ENCODE peak calls at places on chromosomes 11 and 22, in six cellular contexts. P, Z, Y, H, A and B are unnamed samples.

GRCh38 chr11:68912254-68912653 is 8.6 kb downstream of the IGHMBP2 start:
- DNase-seq in Z (no peak), H (no peak), P (no peak), Y (no peak), A (no peak), B (no peak)

GRCh38 chr11:113773416-113774173 is at the start of gene ZW10:
- DNase-seq in Z (peak), H (peak), A (peak), P (peak), Y (peak), B (peak)

GRCh38 chr11:3132831-3133455 is 32.2 kb downstream of the OSBPL5 start:
- DNase-seq in P (no peak), A (no peak), Y (no peak), H (no peak), Z (no peak), B (no peak)

GRCh38 chr22:41603873-41604332 is 14.3 kb upstream of the PMM1 start:
- DNase-seq in Z (no peak), A (no peak), P (no peak), H (no peak), Y (no peak), B (no peak)

GRCh38 chr22:22181515-22181959 is 63.0 kb upstream of the VPREB1 start:
- DNase-seq in P (no peak), A (no peak), H (no peak), Y (no peak), Z (no peak), B (no peak)

GRCh38 chr11:50298182-50298988 is 265.7 kb downstream of the OR4C45 start:
- DNase-seq in Y (no peak), P (no peak), A (no peak), H (no peak), Z (no peak), B (no peak)

GRCh38 chr11:35418282-35418846 is 994 bp downstream of the SLC1A2 start:
- DNase-seq in P (no peak), A (peak), Y (no peak), Z (no peak), H (no peak), B (no peak)

GRCh38 chr22:31647516-31647915 is 14.5 kb downstream of the PISD start:
- DNase-seq in Y (no peak), H (no peak), P (no peak), Z (no peak), A (no peak), B (no peak)

GRCh38 chr11:91857194-91857593 is 367.4 kb upstream of the FAT3 start:
- DNase-seq in P (no peak), A (no peak), H (no peak), Y (no peak), Z (no peak), B (no peak)

GRCh38 chr11:28146123-28146751 is 38.0 kb downstream of the METTL15 start:
- DNase-seq in A (no peak), H (no peak), Z (no peak), Y (no peak), P (no peak), B (no peak)

GRCh38 chr11:65899356-65900124 is 648 bp downstream of the FOSL1 start:
- DNase-seq in P (peak), H (no peak), Z (no peak), A (peak), Y (no peak), B (peak)

GRCh38 chr11:25838918-25839611 is 492.9 kb upstream of the ANO3 start:
- DNase-seq in H (no peak), Z (no peak), A (peak), P (no peak), Y (no peak), B (no peak)

GRCh38 chr22:30841264-30841663 is 127.3 kb downstream of the MORC2 start:
- DNase-seq in Y (no peak), P (no peak), H (no peak), Z (no peak), A (no peak), B (no peak)

GRCh38 chr11:115605397-115606222 is 101.4 kb upstream of the CADM1 start:
- DNase-seq in P (no peak), A (no peak), Z (no peak), Y (no peak), H (no peak), B (no peak)

GRCh38 chr11:66143264-66143566 is 73.1 kb downstream of the PACS1 start:
- DNase-seq in P (no peak), Z (no peak), H (no peak), Y (no peak), A (no peak), B (no peak)

GRCh38 chr11:120908521-120909181 is 115.3 kb upstream of the TBCEL start:
- DNase-seq in P (no peak), H (no peak), Y (no peak), A (no peak), Z (no peak), B (no peak)

GRCh38 chr11:118659314-118659939 is 20.0 kb downstream of the TREH start:
- DNase-seq in Z (peak), Y (peak), P (peak), H (peak), A (peak), B (peak)

GRCh38 chr11:118657709-118658108 is 21.7 kb downstream of the TREH start:
- DNase-seq in Z (no peak), P (no peak), A (no peak), H (no peak), Y (no peak), B (no peak)

GRCh38 chr11:118659956-118660645 is 19.3 kb downstream of the TREH start:
- DNase-seq in P (no peak), Z (no peak), H (no peak), Y (no peak), A (peak), B (no peak)

GRCh38 chr11:118657238-118657637 is 22.2 kb downstream of the TREH start:
- DNase-seq in P (no peak), Y (no peak), A (peak), Z (no peak), H (no peak), B (no peak)

DNA sequence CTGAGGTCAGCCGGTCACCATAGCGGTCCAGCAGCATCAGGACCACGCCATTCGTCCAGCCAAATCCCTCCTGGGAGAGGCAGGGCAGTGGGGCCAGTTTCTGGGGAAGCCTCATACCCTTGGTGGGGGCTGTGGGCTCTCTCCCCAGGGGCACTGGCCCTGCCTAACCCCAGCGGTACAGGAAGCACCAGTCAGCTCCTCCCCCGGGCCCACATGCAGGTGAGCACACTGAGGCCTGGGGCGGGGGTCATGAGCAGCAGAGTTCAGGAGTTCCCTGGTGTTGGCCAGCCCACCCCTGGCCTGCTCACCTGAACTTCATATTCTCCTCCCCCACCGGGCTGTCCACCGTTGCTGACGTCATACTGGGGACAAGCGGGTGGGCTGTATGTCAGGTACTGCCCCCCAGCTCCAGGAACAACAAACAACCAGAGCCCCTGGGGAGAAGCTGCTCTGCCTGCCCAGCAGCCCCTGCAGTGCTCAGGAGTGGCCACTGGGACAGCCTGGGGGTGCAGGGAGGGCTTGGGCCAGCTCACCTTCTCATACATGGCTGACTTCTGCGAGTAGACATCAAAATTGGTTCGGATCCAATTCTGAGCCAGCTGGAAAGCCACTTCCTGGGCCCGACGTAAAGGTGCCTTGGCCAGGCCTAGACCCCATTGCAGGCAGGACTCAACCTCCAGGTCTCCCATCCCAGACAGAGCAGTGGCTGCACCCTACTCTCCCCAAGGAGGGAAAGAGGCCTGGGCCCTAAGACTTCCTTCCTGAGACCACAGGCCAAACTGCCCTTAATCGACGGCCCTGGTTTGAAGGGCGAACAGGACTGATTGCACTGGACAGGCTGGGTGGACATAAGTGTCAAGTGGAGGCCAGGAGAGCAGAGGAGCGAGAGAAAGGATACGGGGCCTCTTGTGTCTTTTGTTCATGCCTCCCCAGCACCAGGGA is 20.8 kb downstream of the TREH start:
- DNase-seq in Z (no peak), P (peak), H (no peak), Y (no peak), A (peak), B (no peak)
- TF ChIP-seq CTCF in Z (no peak), P (no peak), H (no peak), Y (no peak), A (no peak), B (no peak)

GRCh38 chr11:123653405-123653996 is 923 bp downstream of the SCN3B start:
- DNase-seq in Y (peak), H (no peak), Z (no peak), P (peak), A (no peak), B (no peak)
- TF ChIP-seq CTCF in Y (peak), H (no peak), Z (no peak), P (no peak), A (peak), B (no peak)

GRCh38 chr22:29048822-29049654 is 12.6 kb downstream of the C22orf31 start:
- DNase-seq in H (no peak), Z (no peak), A (no peak), P (no peak), Y (no peak), B (no peak)

GRCh38 chr22:29054251-29054767 is 7.3 kb downstream of the C22orf31 start:
- DNase-seq in H (no peak), A (no peak), Y (no peak), P (no peak), Z (no peak), B (no peak)

GRCh38 chr22:29049655-29050263 is 11.9 kb downstream of the C22orf31 start:
- DNase-seq in H (no peak), Z (no peak), P (no peak), Y (no peak), A (no peak), B (no peak)

GRCh38 chr22:29053048-29053702 is 8.5 kb downstream of the C22orf31 start:
- DNase-seq in Z (no peak), A (no peak), P (no peak), H (no peak), Y (no peak), B (no peak)

DNA sequence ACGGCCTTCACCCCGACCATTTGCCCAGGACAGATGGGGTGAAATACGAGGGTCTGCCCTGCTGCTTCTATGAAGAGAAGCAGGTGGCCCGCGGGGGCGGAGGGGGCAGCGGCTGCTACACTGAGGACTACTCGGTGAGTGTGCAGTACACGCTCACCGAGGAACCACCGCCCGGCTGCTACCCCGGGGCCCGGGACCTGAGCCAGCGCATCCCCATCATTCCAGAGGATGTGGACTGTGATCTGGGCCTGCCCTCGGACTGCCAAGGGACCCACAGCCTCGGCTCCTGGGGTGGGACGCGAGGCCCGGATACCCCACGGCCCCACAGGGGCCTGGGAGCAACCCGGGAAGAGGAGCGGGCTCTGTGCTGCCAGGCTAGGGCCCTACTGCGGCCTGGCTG is 11.2 kb downstream of the C22orf31 start:
- DNase-seq in P (no peak), Z (no peak), Y (no peak), A (no peak), H (no peak), B (no peak)
- TF ChIP-seq CTCF in P (no peak), Z (no peak), Y (no peak), A (no peak), H (no peak), B (no peak)

GRCh38 chr11:105740164-105740903 is 130.5 kb downstream of the GRIA4 start:
- DNase-seq in Y (no peak), H (no peak), Z (no peak), A (no peak), P (no peak), B (no peak)
- TF ChIP-seq CTCF in Y (no peak), H (no peak), Z (no peak), A (no peak), P (no peak), B (no peak)

DNA sequence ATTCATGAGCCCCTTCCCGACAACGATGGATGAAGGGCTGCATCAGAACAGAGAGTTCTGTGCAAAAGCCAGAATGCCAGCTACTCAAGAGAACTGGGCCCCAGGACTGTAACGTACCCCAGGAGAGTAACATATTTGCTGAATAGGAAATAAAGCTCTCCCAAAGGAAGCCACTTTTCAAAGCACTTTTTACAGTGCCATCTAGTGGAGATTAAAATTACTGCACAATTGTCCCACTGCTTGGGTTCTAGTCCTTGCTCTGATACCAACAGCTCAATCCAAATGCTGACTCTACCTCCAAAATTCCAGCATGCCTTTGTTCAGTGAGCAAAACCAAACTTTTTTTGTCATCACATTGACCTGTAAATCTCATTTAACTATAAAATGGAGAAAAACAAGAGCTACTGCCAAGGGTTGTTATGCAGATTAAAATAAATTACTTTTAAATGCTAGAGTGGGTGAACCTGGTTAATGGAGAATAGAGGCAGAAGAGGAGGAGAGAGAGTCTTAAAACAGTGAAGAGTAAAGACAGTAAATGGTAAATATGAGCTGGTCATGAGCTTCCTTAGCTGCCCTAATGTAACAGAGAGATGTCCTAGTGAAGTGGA is 87.6 kb upstream of the FSHB start:
- DNase-seq in Y (peak), A (peak), P (peak), H (no peak), Z (no peak), B (no peak)
- TF ChIP-seq CTCF in Y (peak), A (peak), P (peak), H (peak), Z (peak), B (peak)

GRCh38 chr22:35092146-35092805 is 26.3 kb downstream of the ISX start:
- DNase-seq in H (no peak), Z (no peak), P (no peak), A (no peak), Y (no peak), B (no peak)
- TF ChIP-seq CTCF in H (no peak), Z (no peak), P (no peak), A (no peak), Y (no peak), B (no peak)